ENCODE peak calls at places on chromosomes 6 and 20, in nine cellular contexts. H is lower lobe of right lung, C is GM23338, F is heart right ventricle, L is tibial artery, A is small intestine, E is pancreas, O is SJSA1, U is fibroblast of lung. M is an unnamed sample. For H3K4me1, the result is how much of the 10 kb centered on the place peaks cover.

GRCh38 chr6:45420083-45420908 is 42.6 kb upstream of the SUPT3H start:
- DNase-seq in H (peak), C (peak), F (no peak), L (no peak), A (peak), E (no peak), O (peak), U (peak), M (peak)

GRCh38 chr6:162943369-162943768 is 215.6 kb downstream of the PACRG start:
- DNase-seq in H (no peak), C (no peak), F (no peak), L (no peak), A (no peak), E (no peak), O (no peak), U (no peak), M (no peak)

GRCh38 chr20:38893485-38894090 is 32.6 kb upstream of the FAM83D start:
- DNase-seq in H (peak), C (peak), F (peak), L (peak), A (peak), E (peak), O (peak), U (peak), M (peak)

GRCh38 chr6:143689852-143690251 is 12.1 kb downstream of the PHACTR2 start:
- DNase-seq in H (no peak), C (peak), F (no peak), L (no peak), A (no peak), E (no peak), O (peak), U (peak), M (no peak)

GRCh38 chr20:62641749-62642665 is at the start of gene SLCO4A1:
- DNase-seq in H (peak), C (peak), F (peak), L (peak), A (peak), E (peak), O (peak), U (peak), M (peak)

GRCh38 chr6:168734523-168734922 is 293.5 kb downstream of the SMOC2 start:
- DNase-seq in H (no peak), C (no peak), F (no peak), L (no peak), A (no peak), E (no peak), O (no peak), U (no peak), M (no peak)

GRCh38 chr6:111572216-111572706 is 33.4 kb downstream of the TRAF3IP2 start:
- DNase-seq in H (no peak), C (no peak), F (no peak), L (no peak), A (no peak), E (no peak), O (no peak), U (no peak), M (no peak)

GRCh38 chr20:61938839-61939690 is 126.6 kb downstream of the TAF4 start:
- DNase-seq in H (peak), C (no peak), F (peak), L (peak), A (no peak), E (no peak), O (no peak), U (no peak), M (peak)

GRCh38 chr20:33697129-33697528 is 10.9 kb upstream of the E2F1 start:
- DNase-seq in H (no peak), C (no peak), F (peak), L (peak), A (no peak), E (no peak), O (no peak), U (peak), M (no peak)

GRCh38 chr6:34865107-34865506 is 22.7 kb downstream of the TAF11 start:
- DNase-seq in H (no peak), C (no peak), F (no peak), L (no peak), A (no peak), E (no peak), O (no peak), U (no peak), M (no peak)

GRCh38 chr6:21594427-21595264 is 1.1 kb downstream of the SOX4 start:
- DNase-seq in H (peak), C (peak), F (peak), L (peak), A (peak), E (peak), O (peak), U (peak), M (peak)

GRCh38 chr6:87840324-87840723 is 138.3 kb upstream of the AKIRIN2 start:
- DNase-seq in H (no peak), C (no peak), F (no peak), L (no peak), A (no peak), E (no peak), O (no peak), U (no peak), M (no peak)

GRCh38 chr6:167588181-167588919 is 238.4 kb upstream of the AFDN start:
- DNase-seq in H (no peak), C (no peak), F (no peak), L (no peak), A (no peak), E (no peak), O (peak), U (peak), M (no peak)

GRCh38 chr6:62298745-62299392 is 12.8 kb upstream of the KHDRBS2 start:
- DNase-seq in H (no peak), C (no peak), F (no peak), L (no peak), A (no peak), E (no peak), O (no peak), U (no peak), M (no peak)

GRCh38 chr20:49924247-49924646 is 8.9 kb upstream of the SPATA2 start:
- DNase-seq in H (no peak), C (no peak), F (no peak), L (no peak), A (peak), E (no peak), O (no peak), U (no peak), M (no peak)

GRCh38 chr6:130775421-130776012 is 51.7 kb upstream of the SMLR1 start:
- DNase-seq in H (no peak), C (no peak), F (no peak), L (no peak), A (no peak), E (no peak), O (no peak), U (peak), M (no peak)

GRCh38 chr6:165847407-165848098 is 184.5 kb upstream of the PDE10A start:
- DNase-seq in H (no peak), C (no peak), F (no peak), L (no peak), A (peak), E (no peak), O (no peak), U (peak), M (no peak)

GRCh38 chr6:113821445-113821844 is 35.7 kb upstream of the MARCKS start:
- DNase-seq in H (no peak), C (no peak), F (no peak), L (no peak), A (no peak), E (no peak), O (no peak), U (peak), M (no peak)

GRCh38 chr6:166598441-166599138 is 12.1 kb upstream of the RAMACL start:
- DNase-seq in H (no peak), C (no peak), F (no peak), L (peak), A (peak), E (no peak), O (peak), U (peak), M (no peak)

GRCh38 chr6:51841656-51842055 is 245.8 kb downstream of the PKHD1 start:
- DNase-seq in H (no peak), C (peak), F (no peak), L (no peak), A (no peak), E (no peak), O (no peak), U (no peak), M (no peak)

GRCh38 chr20:46552460-46553420 is 2.3 kb upstream of the OCSTAMP start:
- DNase-seq in H (no peak), C (no peak), F (no peak), L (no peak), A (peak), E (no peak), O (no peak), U (no peak), M (no peak)

GRCh38 chr6:146651482-146651863 is 52.7 kb downstream of the ADGB start:
- DNase-seq in H (no peak), C (no peak), F (no peak), L (no peak), A (no peak), E (no peak), O (no peak), U (no peak), M (no peak)

GRCh38 chr6:167130008-167130677 is 7.2 kb downstream of the CCR6 start:
- DNase-seq in H (no peak), C (no peak), F (no peak), L (no peak), A (no peak), E (no peak), O (no peak), U (no peak), M (no peak)

GRCh38 chr20:51541189-51542032 is 1.1 kb downstream of the NFATC2 start:
- DNase-seq in H (peak), C (peak), F (peak), L (peak), A (peak), E (peak), O (no peak), U (peak), M (peak)
- H3K4me3 ChIP-seq in H (peak), C (peak), F (peak), L (peak), A (peak), E (peak), O (no peak), U (no peak), M (peak)

GRCh38 chr6:6891074-6891754 is 216.5 kb upstream of the RREB1 start:
- DNase-seq in H (no peak), C (peak), F (no peak), L (no peak), A (peak), E (no peak), O (no peak), U (no peak), M (no peak)
- H3K4me1 ChIP-seq in H (under half), C (under half), F (under half), L (under half), A (under half), E (under half), O (under half), U (under half), M (under half)

GRCh38 chr6:138161118-138161433 is 663 bp upstream of the ARFGEF3 start:
- DNase-seq in H (no peak), C (peak), F (no peak), L (no peak), A (no peak), E (no peak), O (no peak), U (no peak), M (no peak)
- H3K4me3 ChIP-seq in H (peak), C (peak), F (peak), L (peak), A (peak), E (peak), O (peak), U (peak), M (peak)

GRCh38 chr20:17958326-17959256 is 10.0 kb downstream of the SNX5 start:
- DNase-seq in H (no peak), C (peak), F (no peak), L (no peak), A (peak), E (no peak), O (no peak), U (peak), M (no peak)
- H3K4me1 ChIP-seq in H (half or more), C (under half), F (half or more), L (half or more), A (under half), E (under half), O (under half), U (under half), M (half or more)

GRCh38 chr20:19211252-19211651 is 1.2 kb upstream of the SLC24A3 start:
- DNase-seq in H (no peak), C (no peak), F (no peak), L (no peak), A (no peak), E (no peak), O (no peak), U (no peak), M (no peak)

GRCh38 chr20:19210426-19211155 is 1.9 kb upstream of the SLC24A3 start:
- DNase-seq in H (no peak), C (no peak), F (no peak), L (no peak), A (no peak), E (no peak), O (no peak), U (no peak), M (no peak)

GRCh38 chr20:19211661-19212523 is 550 bp upstream of the SLC24A3 start:
- DNase-seq in H (peak), C (peak), F (peak), L (no peak), A (no peak), E (no peak), O (no peak), U (peak), M (peak)

GRCh38 chr20:19205999-19206398 is 6.4 kb upstream of the SLC24A3 start:
- DNase-seq in H (peak), C (peak), F (peak), L (peak), A (peak), E (no peak), O (peak), U (peak), M (peak)

GRCh38 chr20:19207541-19207940 is 4.9 kb upstream of the SLC24A3 start:
- DNase-seq in H (no peak), C (peak), F (no peak), L (no peak), A (no peak), E (no peak), O (no peak), U (no peak), M (no peak)
- H3K4me3 ChIP-seq in H (no peak), C (no peak), F (no peak), L (no peak), A (no peak), E (no peak), O (no peak), U (no peak), M (no peak)

DNA sequence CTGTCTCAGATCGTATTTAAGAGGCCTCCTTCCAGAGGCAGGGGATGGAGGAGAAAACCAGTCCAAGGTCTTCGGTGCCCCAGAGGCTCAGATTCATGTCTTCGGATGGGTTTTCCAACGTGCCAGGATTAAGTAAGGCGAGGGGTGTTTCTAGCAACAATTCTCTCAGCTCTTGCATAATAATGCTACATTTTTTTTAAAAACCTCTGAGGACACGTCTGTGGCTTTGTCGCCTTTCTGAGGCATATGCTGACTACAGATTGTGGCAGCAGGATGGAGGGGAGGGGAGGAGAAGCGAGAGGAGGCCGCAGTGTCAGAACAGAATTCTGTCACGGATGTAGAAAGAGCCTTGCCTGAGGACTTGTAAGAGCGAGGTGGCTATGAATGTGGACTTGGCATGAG is 17.7 kb upstream of the CCDC167 start:
- DNase-seq in H (no peak), C (no peak), F (no peak), L (no peak), A (peak), E (no peak), O (no peak), U (no peak), M (no peak)
- H3K4me1 ChIP-seq in H (under half), C (under half), F (under half), L (under half), A (under half), E (under half), O (under half), U (under half), M (under half)

GRCh38 chr6:44080561-44081521 is 46.4 kb downstream of the MRPL14 start:
- DNase-seq in H (no peak), C (no peak), F (no peak), L (no peak), A (no peak), E (no peak), O (no peak), U (no peak), M (no peak)
- H3K4me3 ChIP-seq in H (no peak), C (no peak), F (no peak), L (no peak), A (no peak), E (no peak), O (no peak), U (no peak), M (no peak)

DNA sequence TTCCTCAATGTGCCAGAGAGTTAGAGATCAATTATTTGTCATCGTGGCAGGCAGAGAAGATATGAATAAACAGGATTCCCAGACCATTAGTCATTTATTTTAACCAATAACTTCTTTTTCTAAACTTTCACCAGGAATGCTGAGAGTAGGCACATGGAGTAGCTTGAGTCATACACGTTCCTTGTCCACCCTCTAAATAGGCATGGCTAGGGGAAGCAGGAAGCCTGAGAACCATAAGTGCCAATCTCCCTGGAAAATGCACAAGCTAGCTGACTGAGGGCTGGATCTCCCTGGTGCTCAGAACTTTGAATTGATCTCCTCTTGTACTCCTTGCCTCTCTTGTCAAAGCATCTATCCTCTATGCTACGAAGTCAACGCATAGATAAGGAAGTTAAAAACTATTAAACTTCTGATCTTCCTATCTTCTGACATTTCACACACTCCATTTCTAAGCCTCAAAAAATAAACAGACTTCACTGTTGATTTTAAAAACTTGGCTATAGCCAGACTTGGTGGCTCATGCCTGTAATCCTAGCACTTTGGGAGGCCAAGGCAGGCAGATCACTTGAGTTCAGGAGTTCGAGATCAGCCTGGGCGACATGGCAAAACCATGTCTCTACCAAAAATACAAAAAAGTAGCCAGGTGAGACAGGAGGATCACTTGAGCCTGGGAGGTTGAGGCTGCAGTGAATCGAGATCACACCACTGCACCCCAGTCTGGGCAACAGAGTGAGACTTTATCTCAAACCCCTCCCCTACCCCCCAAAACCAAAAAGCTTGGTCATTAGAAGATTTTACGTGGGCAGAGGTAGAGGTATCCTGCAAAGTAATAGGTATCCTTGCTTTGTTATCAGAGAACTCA is 11.8 kb downstream of the ADTRP start:
- DNase-seq in H (no peak), C (no peak), F (no peak), L (peak), A (no peak), E (peak), O (peak), U (peak), M (no peak)
- H3K4me1 ChIP-seq in H (half or more), C (under half), F (under half), L (half or more), A (under half), E (under half), O (half or more), U (under half), M (under half)

GRCh38 chr6:30780642-30780920 is 36.2 kb upstream of the IER3 start:
- DNase-seq in H (no peak), C (no peak), F (no peak), L (no peak), A (no peak), E (no peak), O (no peak), U (no peak), M (no peak)

GRCh38 chr6:30779850-30780641 is 35.7 kb upstream of the IER3 start:
- DNase-seq in H (no peak), C (no peak), F (no peak), L (no peak), A (no peak), E (no peak), O (no peak), U (no peak), M (no peak)

GRCh38 chr6:30781697-30782424 is 37.5 kb upstream of the IER3 start:
- DNase-seq in H (peak), C (no peak), F (peak), L (peak), A (peak), E (peak), O (peak), U (peak), M (peak)

GRCh38 chr6:30782425-30783014 is 38.2 kb upstream of the IER3 start:
- DNase-seq in H (no peak), C (no peak), F (no peak), L (no peak), A (no peak), E (no peak), O (peak), U (peak), M (no peak)

DNA sequence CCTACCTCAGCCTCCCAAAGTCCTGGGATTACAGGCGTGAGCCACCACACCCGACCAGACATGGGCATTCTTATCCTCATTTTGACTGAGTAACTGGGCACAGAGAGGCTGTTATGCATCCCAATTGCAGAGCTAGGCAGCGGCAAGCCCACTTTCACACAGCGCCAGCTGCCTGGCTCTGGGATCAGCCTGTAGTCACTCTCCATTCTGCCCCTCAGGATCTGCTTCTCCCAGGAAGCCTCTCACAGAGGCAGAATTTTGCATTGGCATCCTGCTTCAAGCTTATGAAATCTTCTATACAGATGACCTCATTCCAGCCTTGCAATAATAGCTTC is 37.0 kb upstream of the IER3 start:
- DNase-seq in H (no peak), C (no peak), F (peak), L (no peak), A (no peak), E (no peak), O (no peak), U (no peak), M (no peak)
- H3K4me3 ChIP-seq in H (peak), C (no peak), F (no peak), L (no peak), A (no peak), E (no peak), O (peak), U (no peak), M (peak)